ENCODE peak calls at places on chromosomes 16 and 17, in five cellular contexts. S, Y, J, M and D are unnamed samples.

GRCh38 chr17:80596760-80597608 is 52.3 kb downstream of the RPTOR start:
- DNase-seq in Y (no peak), J (peak; percentile 28), M (no peak), S (no peak), D (no peak)

GRCh38 chr17:57092171-57092570 is 7.1 kb downstream of the AKAP1 start:
- DNase-seq in J (no peak), M (no peak), S (no peak), Y (peak; percentile 43), D (no peak)

GRCh38 chr17:47959825-47960655 is 2.4 kb upstream of the PRR15L start:
- DNase-seq in M (no peak), J (no peak), S (no peak), Y (no peak), D (no peak)

GRCh38 chr16:89040861-89041570 is 52.6 kb upstream of the ACSF3 start:
- DNase-seq in Y (no peak), M (peak; percentile 8), S (no peak), J (no peak), D (no peak)

GRCh38 chr16:88760424-88761142 is 24.4 kb downstream of the PIEZO1 start:
- DNase-seq in J (no peak), S (no peak), Y (no peak), M (no peak), D (no peak)

GRCh38 chr17:12386240-12386639 is 279.4 kb upstream of the MYOCD start:
- DNase-seq in M (no peak), J (no peak), S (no peak), Y (no peak), D (peak; percentile 35)

GRCh38 chr16:29748077-29748759 is 2.4 kb upstream of the C16orf54 start:
- DNase-seq in Y (no peak), S (no peak), J (no peak), M (no peak), D (no peak)

GRCh38 chr16:12588510-12588909 is 215.2 kb downstream of the CPPED1 start:
- DNase-seq in Y (no peak), S (no peak), M (no peak), J (no peak), D (no peak)

GRCh38 chr17:75457047-75457654 is 716 bp downstream of the TMEM94 start:
- DNase-seq in Y (peak; percentile 47), M (peak; percentile 47), S (peak; percentile 42), J (peak; percentile 19), D (no peak)

GRCh38 chr17:31515226-31515759 is 123.8 kb downstream of the RAB11FIP4 start:
- DNase-seq in S (no peak), M (no peak), J (no peak), Y (no peak), D (no peak)

GRCh38 chr17:66953661-66954060 is 10.8 kb upstream of the CACNG4 start:
- DNase-seq in S (no peak), M (no peak), J (no peak), Y (no peak), D (no peak)

GRCh38 chr16:35706901-35707300 is 2247.5 kb downstream of the TP53TG3F start:
- DNase-seq in S (no peak), J (no peak), M (no peak), Y (no peak), D (no peak)

GRCh38 chr16:81586976-81587625 is 142.5 kb downstream of the CMIP start:
- DNase-seq in Y (no peak), M (no peak), S (no peak), J (no peak), D (no peak)

GRCh38 chr17:44000141-44000860 is 4.1 kb upstream of the NAGS start:
- DNase-seq in Y (no peak), M (no peak), J (no peak), S (no peak), D (no peak)

GRCh38 chr16:84369105-84369504 is 767 bp downstream of the ATP2C2 start:
- DNase-seq in S (no peak), Y (no peak), M (no peak), J (no peak), D (no peak)

GRCh38 chr17:964881-965280 is 14.7 kb downstream of the NXN start:
- DNase-seq in S (no peak), J (no peak), Y (no peak), M (no peak), D (no peak)

GRCh38 chr17:7328840-7329359 is at the start of gene NEURL4:
- DNase-seq in Y (no peak), S (no peak), J (no peak), M (no peak), D (no peak)